ENCODE peak calls at places on chromosomes 6 and 20, in seven cellular contexts. S is CD8-positive, alpha-beta T cell; E is glutamatergic neuron; A is AG10803; O is coronary artery; G is D341Med; W is GM12865. Y is an unnamed sample.
A peak's percentile ranks its signal among the peaks of the same experiment; 100 is the strongest.

GRCh38 chr20:64130271-64130670 is 22.9 kb upstream of the NPBWR2 start:
- DNase-seq in E (peak; percentile 3), G (no peak), S (no peak), W (no peak), O (no peak), A (no peak), Y (no peak)

GRCh38 chr20:61437280-61438206 is 185.5 kb downstream of the CDH4 start:
- DNase-seq in G (no peak), A (peak; percentile 64), S (no peak), E (no peak), O (no peak), W (no peak), Y (no peak)

GRCh38 chr6:158270389-158271127 is 41.7 kb upstream of the TULP4 start:
- DNase-seq in G (no peak), A (no peak), E (no peak), O (no peak), W (no peak), S (no peak), Y (no peak)

GRCh38 chr20:35311409-35311808 is 19.2 kb upstream of the FAM83C start:
- DNase-seq in S (no peak), G (no peak), W (peak; percentile 45), E (no peak), O (no peak), A (no peak), Y (no peak)

GRCh38 chr6:121856296-121856695 is 420.9 kb downstream of the GJA1 start:
- DNase-seq in E (no peak), O (no peak), W (no peak), S (no peak), A (peak; percentile 85), G (no peak), Y (no peak)

GRCh38 chr6:42201382-42201781 is 6.6 kb upstream of the GUCA1B start:
- DNase-seq in O (no peak), W (no peak), E (no peak), A (peak; percentile 31), S (no peak), G (no peak), Y (no peak)

GRCh38 chr20:19973920-19974620 is 43.1 kb upstream of the NAA20 start:
- DNase-seq in G (no peak), S (no peak), A (peak; percentile 94), E (no peak), W (no peak), O (peak; percentile 91), Y (no peak)

GRCh38 chr20:53030061-53030460 is 57.9 kb downstream of the TSHZ2 start:
- DNase-seq in A (no peak), W (no peak), O (no peak), G (no peak), S (no peak), E (no peak), Y (no peak)

GRCh38 chr20:51280047-51280446 is 257.1 kb upstream of the KCNG1 start:
- DNase-seq in E (no peak), W (no peak), O (no peak), S (no peak), A (no peak), G (no peak), Y (no peak)

GRCh38 chr20:50360218-50360672 is 149.9 kb upstream of the PTPN1 start:
- DNase-seq in W (no peak), E (no peak), O (no peak), S (no peak), G (no peak), A (no peak), Y (no peak)

GRCh38 chr6:90078513-90079289 is 184.4 kb downstream of the GJA10 start:
- DNase-seq in E (no peak), W (no peak), G (no peak), S (no peak), A (peak; percentile 5), O (no peak), Y (no peak)

GRCh38 chr20:48339147-48339985 is 488.4 kb downstream of the PREX1 start:
- DNase-seq in O (no peak), A (peak; percentile 53), E (no peak), W (peak; percentile 72), S (no peak), G (no peak), Y (peak; percentile 74)

GRCh38 chr20:23096986-23097520 is 10.9 kb upstream of the CD93 start:
- DNase-seq in S (no peak), G (no peak), E (no peak), W (no peak), O (no peak), A (no peak), Y (no peak)

GRCh38 chr6:143271024-143271423 is 179.5 kb downstream of the ADAT2 start:
- DNase-seq in W (no peak), G (no peak), A (peak; percentile 94), S (no peak), E (no peak), O (no peak), Y (no peak)

GRCh38 chr6:7758456-7758855 is 32.6 kb downstream of the BMP6 start:
- DNase-seq in A (peak; percentile 99), O (no peak), W (no peak), G (no peak), S (no peak), E (no peak), Y (no peak)

GRCh38 chr20:58017237-58017969 is 211.1 kb downstream of the ANKRD60 start:
- DNase-seq in W (no peak), E (no peak), G (no peak), O (peak; percentile 70), A (peak; percentile 74), S (no peak), Y (no peak)

GRCh38 chr6:90545450-90545849 is 41.4 kb downstream of the MAP3K7 start:
- DNase-seq in G (no peak), O (no peak), A (no peak), S (no peak), E (no peak), W (no peak), Y (no peak)

GRCh38 chr20:3681931-3682820 is at the start of gene ADAM33:
- DNase-seq in G (no peak), S (no peak), O (no peak), E (peak; percentile 62), W (no peak), A (peak; percentile 62), Y (no peak)

GRCh38 chr6:102732908-102733307 is 1339.4 kb downstream of the GRIK2 start:
- DNase-seq in G (no peak), S (no peak), A (peak; percentile 17), W (no peak), O (no peak), E (no peak), Y (no peak)

GRCh38 chr6:56851541-56852248 is 103.2 kb upstream of the BEND6 start:
- DNase-seq in E (peak; percentile 26), W (peak; percentile 96), O (no peak), S (no peak), A (peak; percentile 87), G (peak; percentile 64), Y (peak; percentile 78)

GRCh38 chr20:20235681-20236080 is 132.2 kb upstream of the INSM1 start:
- DNase-seq in A (no peak), O (no peak), G (peak; percentile 61), W (no peak), E (no peak), S (no peak), Y (no peak)

GRCh38 chr20:23374441-23374840 is 12.5 kb downstream of the GZF1 start:
- DNase-seq in A (no peak), O (no peak), G (no peak), S (no peak), E (no peak), W (no peak), Y (no peak)

GRCh38 chr20:50346372-50347347 is 156.0 kb downstream of the CEBPB start:
- DNase-seq in O (peak; percentile 88), G (no peak), E (no peak), S (no peak), A (peak; percentile 89), W (no peak), Y (no peak)

GRCh38 chr6:52135217-52135616 is 47.8 kb upstream of the PKHD1 start:
- DNase-seq in E (no peak), W (no peak), O (no peak), S (no peak), A (no peak), G (no peak), Y (no peak)

GRCh38 chr6:17178754-17179153 is 76.9 kb downstream of the STMND1 start:
- DNase-seq in A (no peak), W (no peak), G (no peak), S (no peak), E (no peak), O (no peak), Y (no peak)

GRCh38 chr6:123074616-123075015 is 78.6 kb downstream of the CLVS2 start:
- DNase-seq in O (no peak), W (no peak), S (no peak), G (no peak), E (no peak), A (no peak), Y (no peak)

GRCh38 chr6:17361013-17361412 is 32.4 kb upstream of the CAP2 start:
- DNase-seq in G (no peak), O (no peak), E (no peak), W (no peak), S (no peak), A (no peak), Y (no peak)

GRCh38 chr6:40356242-40356910 is 230.8 kb downstream of the LRFN2 start:
- DNase-seq in E (no peak), S (no peak), O (peak; percentile 19), W (no peak), G (no peak), A (peak; percentile 49), Y (no peak)

GRCh38 chr6:93017213-93017612 is 402.1 kb downstream of the EPHA7 start:
- DNase-seq in A (no peak), G (peak; percentile 22), W (peak; percentile 5), E (peak; percentile 17), O (no peak), S (no peak), Y (no peak)

GRCh38 chr6:31878761-31879542 is at the start of gene SLC44A4:
- DNase-seq in W (no peak), E (no peak), G (no peak), O (no peak), S (no peak), A (no peak), Y (no peak)

GRCh38 chr6:54085526-54085925 is 25.7 kb upstream of the MLIP start:
- DNase-seq in S (no peak), G (no peak), A (peak; percentile 65), O (no peak), W (no peak), E (no peak), Y (no peak)

GRCh38 chr6:15623282-15624116 is 39.3 kb downstream of the DTNBP1 start:
- DNase-seq in A (peak; percentile 35), S (no peak), O (no peak), G (no peak), E (peak; percentile 28), W (no peak), Y (peak; percentile 20)

GRCh38 chr6:169079650-169080049 is 174.0 kb downstream of the THBS2 start:
- DNase-seq in W (no peak), O (no peak), A (no peak), S (no peak), G (no peak), E (no peak), Y (no peak)

GRCh38 chr20:51801220-51801991 is 915 bp downstream of the SALL4 start:
- DNase-seq in E (peak; percentile 56), O (no peak), G (peak; percentile 40), A (no peak), W (no peak), S (no peak), Y (peak; percentile 36)

GRCh38 chr20:39874049-39874893 is 814.8 kb downstream of the MAFB start:
- DNase-seq in G (peak; percentile 38), E (peak; percentile 78), W (peak; percentile 87), A (peak; percentile 81), O (no peak), S (no peak), Y (peak; percentile 75)

GRCh38 chr6:134186355-134186754 is 131.6 kb downstream of the SGK1 start:
- DNase-seq in A (no peak), S (no peak), O (no peak), E (no peak), G (no peak), W (no peak), Y (no peak)

Y was measured in GM20000.